ENCODE peak calls at places on chromosomes 2 and 18, in five cellular contexts. L, S, D, X and C are unnamed samples.

GRCh38 chr18:58609536-58609993 is 19.3 kb downstream of the ALPK2 start:
- DNase-seq in L (no peak), S (no peak), D (no peak), X (no peak), C (no peak)

GRCh38 chr2:60552851-60553495 is 481 bp downstream of the BCL11A start:
- DNase-seq in L (no peak), S (no peak), D (no peak), X (no peak), C (no peak)

GRCh38 chr18:77127769-77128671 is 4.6 kb downstream of the MBP start:
- DNase-seq in L (peak; percentile 89), S (no peak), D (no peak), X (peak; percentile 79), C (no peak)

GRCh38 chr18:23498877-23499570 is 4.3 kb upstream of the RMC1 start:
- DNase-seq in L (peak; percentile 74), S (peak; percentile 29), D (no peak), X (peak; percentile 92), C (peak; percentile 89)

GRCh38 chr2:213934560-213934959 is 476.3 kb upstream of the VWC2L start:
- DNase-seq in L (peak; percentile 2), S (no peak), D (no peak), X (no peak), C (no peak)

GRCh38 chr2:239548491-239548890 is 147.7 kb upstream of the HDAC4 start:
- DNase-seq in L (no peak), S (no peak), D (peak; percentile 17), X (no peak), C (no peak)

GRCh38 chr18:73684651-73685050 is 463.0 kb downstream of the FBXO15 start:
- DNase-seq in L (peak; percentile 78), S (no peak), D (no peak), X (peak; percentile 42), C (no peak)

GRCh38 chr2:46210063-46210462 is 87.1 kb upstream of the EPAS1 start:
- DNase-seq in L (no peak), S (no peak), D (no peak), X (no peak), C (no peak)

GRCh38 chr2:238886453-238887094 is 38.7 kb downstream of the TWIST2 start:
- DNase-seq in L (no peak), S (no peak), D (no peak), X (no peak), C (no peak)

GRCh38 chr2:76870011-76870410 is 652.2 kb downstream of the LRRTM4 start:
- DNase-seq in L (no peak), S (no peak), D (no peak), X (no peak), C (no peak)

GRCh38 chr2:133802366-133802765 is 234.1 kb upstream of the NCKAP5 start:
- DNase-seq in L (no peak), S (no peak), D (no peak), X (no peak), C (no peak)

GRCh38 chr2:55519908-55520885 is 679 bp downstream of the CFAP36 start:
- DNase-seq in L (peak; percentile 25), S (no peak), D (no peak), X (peak; percentile 14), C (peak; percentile 32)

GRCh38 chr2:138373993-138374408 is 127.6 kb upstream of the SPOPL start:
- DNase-seq in L (peak; percentile 52), S (no peak), D (no peak), X (peak; percentile 52), C (peak; percentile 22)

GRCh38 chr2:125566422-125566821 is 1089.5 kb upstream of the GYPC start:
- DNase-seq in L (no peak), S (no peak), D (no peak), X (no peak), C (no peak)

GRCh38 chr2:209276000-209276399 is 147.8 kb upstream of the MAP2 start:
- DNase-seq in L (no peak), S (no peak), D (no peak), X (no peak), C (no peak)

GRCh38 chr2:240921319-240922233 is 15.4 kb downstream of the CROCC2 start:
- DNase-seq in L (peak; percentile 96), S (peak; percentile 57), D (peak; percentile 55), X (peak; percentile 100), C (peak; percentile 59)

GRCh38 chr2:153230977-153231376 is 247.6 kb downstream of the RPRM start:
- DNase-seq in L (no peak), S (no peak), D (no peak), X (no peak), C (no peak)

GRCh38 chr18:13461936-13462335 is 243.4 kb downstream of the LDLRAD4 start:
- DNase-seq in L (no peak), S (no peak), D (no peak), X (no peak), C (no peak)

GRCh38 chr18:21727740-21728139 is 12.9 kb upstream of the MIB1 start:
- DNase-seq in L (no peak), S (no peak), D (no peak), X (no peak), C (no peak)

GRCh38 chr2:195768454-195768853 is 111.4 kb downstream of the SLC39A10 start:
- DNase-seq in L (peak; percentile 52), S (no peak), D (no peak), X (no peak), C (no peak)

GRCh38 chr2:110688594-110689091 is 10.8 kb upstream of the BUB1 start:
- DNase-seq in L (no peak), S (no peak), D (no peak), X (no peak), C (no peak)

GRCh38 chr2:133266075-133266925 is 302.0 kb downstream of the NCKAP5 start:
- DNase-seq in L (no peak), S (peak; percentile 26), D (no peak), X (peak; percentile 85), C (peak; percentile 54)

GRCh38 chr2:144183744-144184143 is 336.2 kb downstream of the ZEB2 start:
- DNase-seq in L (peak; percentile 85), S (no peak), D (no peak), X (no peak), C (no peak)

GRCh38 chr2:26626606-26627005 is 14.6 kb downstream of the CIB4 start:
- DNase-seq in L (no peak), S (no peak), D (peak; percentile 28), X (no peak), C (no peak)

GRCh38 chr2:116450990-116451389 is 1363.5 kb upstream of the DDX18 start:
- DNase-seq in L (no peak), S (no peak), D (no peak), X (no peak), C (no peak)

GRCh38 chr2:238345286-238345968 is 25.1 kb downstream of the TRAF3IP1 start:
- DNase-seq in L (no peak), S (peak; percentile 41), D (no peak), X (no peak), C (no peak)

GRCh38 chr2:42094114-42094513 is 46.3 kb downstream of the PKDCC start:
- DNase-seq in L (no peak), S (no peak), D (no peak), X (no peak), C (no peak)

GRCh38 chr2:240785424-240786335 is 34.3 kb downstream of the KIF1A start:
- DNase-seq in L (no peak), S (peak; percentile 5), D (no peak), X (peak; percentile 79), C (no peak)

GRCh38 chr18:79070486-79070885 is 1.3 kb downstream of the ATP9B start:
- DNase-seq in L (no peak), S (no peak), D (no peak), X (no peak), C (no peak)

GRCh38 chr18:48833701-48834394 is 116.9 kb downstream of the SMAD7 start:
- DNase-seq in L (peak; percentile 23), S (no peak), D (peak; percentile 6), X (peak; percentile 63), C (no peak)

GRCh38 chr2:121080013-121080772 is 204.8 kb downstream of the TFCP2L1 start:
- DNase-seq in L (peak; percentile 34), S (no peak), D (peak; percentile 62), X (peak; percentile 95), C (peak; percentile 82)

GRCh38 chr2:109376796-109377495 is 236.8 kb downstream of the SEPTIN10 start:
- DNase-seq in L (peak; percentile 54), S (no peak), D (peak; percentile 33), X (peak; percentile 80), C (no peak)

GRCh38 chr18:36798738-36799473 is 29.9 kb downstream of the TPGS2 start:
- DNase-seq in L (peak; percentile 51), S (no peak), D (no peak), X (peak; percentile 65), C (no peak)

GRCh38 chr18:25818505-25818904 is 271.9 kb downstream of the SS18 start:
- DNase-seq in L (no peak), S (no peak), D (no peak), X (no peak), C (no peak)

GRCh38 chr2:212892193-212892592 is 259.2 kb downstream of the IKZF2 start:
- DNase-seq in L (peak; percentile 64), S (no peak), D (no peak), X (no peak), C (peak; percentile 20)
- H3K36me3 ChIP-seq in L (no peaks in the 10 kb centered on the region), S (no peaks in the 10 kb centered on the region), D (no peaks in the 10 kb centered on the region), X (no peaks in the 10 kb centered on the region), C (no peaks in the 10 kb centered on the region)

DNA sequence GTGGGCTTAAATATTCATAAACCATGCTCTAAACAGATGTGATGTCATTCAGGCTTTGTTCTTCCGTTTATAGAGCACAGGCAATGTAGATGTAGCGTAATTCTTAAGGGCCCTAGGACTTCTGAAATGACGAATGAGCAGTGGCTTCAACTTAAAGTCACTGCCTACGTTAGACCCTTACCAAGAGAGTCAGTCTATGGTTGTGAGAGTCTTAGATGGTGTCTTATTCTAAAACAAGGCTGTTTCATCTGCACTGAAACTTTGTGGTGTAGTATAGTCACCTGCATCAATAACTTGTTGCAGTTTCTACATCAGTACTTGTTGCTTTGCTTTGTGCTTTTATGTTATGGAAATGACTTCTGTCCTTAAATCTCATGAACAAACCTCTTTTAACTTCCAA is 56.0 kb downstream of the PIK3C3 start:
- DNase-seq in L (no peak), S (no peak), D (no peak), X (no peak), C (no peak)
- H3K36me3 ChIP-seq in L (peaks cover 12% of the 10 kb centered on the region), S (no peaks in the 10 kb centered on the region), D (no peaks in the 10 kb centered on the region), X (peaks cover 9% of the 10 kb centered on the region), C (no peaks in the 10 kb centered on the region)

DNA sequence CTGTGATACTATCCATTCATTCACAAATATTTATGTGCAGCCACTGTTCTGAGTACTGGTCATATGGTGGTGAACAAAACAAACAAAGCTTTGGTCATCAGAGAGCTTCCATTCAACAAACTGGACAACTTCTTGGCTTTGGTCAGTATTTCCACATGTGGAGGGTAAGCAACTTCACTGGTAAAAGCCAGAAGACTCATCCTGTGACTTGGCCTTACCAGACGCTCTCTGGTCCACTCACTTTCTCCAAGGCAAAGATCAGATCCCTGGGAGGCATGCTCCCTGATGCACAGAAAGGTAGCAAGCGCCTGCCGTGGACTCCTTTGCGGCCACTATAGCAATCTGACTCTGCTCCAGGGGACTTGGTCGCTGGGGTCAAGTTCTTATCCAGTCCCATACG is 179.5 kb downstream of the EN1 start:
- DNase-seq in L (peak; percentile 79), S (no peak), D (no peak), X (no peak), C (no peak)
- H3K36me3 ChIP-seq in L (no peaks in the 10 kb centered on the region), S (no peaks in the 10 kb centered on the region), D (no peaks in the 10 kb centered on the region), X (no peaks in the 10 kb centered on the region), C (no peaks in the 10 kb centered on the region)

DNA sequence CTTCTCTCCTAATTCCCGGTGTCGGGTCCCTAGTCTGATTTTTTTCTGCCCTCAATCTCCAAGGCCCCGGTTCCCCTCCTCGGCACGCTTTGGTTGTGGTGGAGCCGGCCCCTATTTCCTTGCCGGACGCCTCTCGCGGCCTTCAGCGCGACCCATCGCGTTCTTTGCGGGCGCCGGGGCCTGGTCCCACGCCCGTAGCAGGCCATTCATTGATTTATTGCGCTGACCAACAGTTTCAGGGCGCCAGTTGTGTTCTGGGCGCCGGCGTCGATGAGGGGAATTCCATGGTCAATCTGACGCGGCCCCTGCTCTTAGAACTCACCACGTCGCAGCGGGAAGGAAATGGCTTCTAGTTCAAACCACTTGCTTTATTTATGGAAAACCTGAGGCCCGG is 396 bp downstream of the CNOT9 start:
- DNase-seq in L (peak; percentile 83), S (peak; percentile 29), D (peak; percentile 55), X (peak; percentile 43), C (peak; percentile 48)
- H3K36me3 ChIP-seq in L (peaks cover 5% of the 10 kb centered on the region), S (no peaks in the 10 kb centered on the region), D (no peaks in the 10 kb centered on the region), X (peaks cover 11% of the 10 kb centered on the region), C (no peaks in the 10 kb centered on the region)